ENCODE peak calls at places on chromosomes 3 and 15, in four cellular contexts. One of them, this sample, is unnamed. For H3K4me1 and H3K9me3, the result is how much of the 10 kb centered on the place peaks cover.

GRCh38 chr3:10870296-10870695 is 54.3 kb downstream of the SLC6A11 start:
- DNase-seq in transverse colon: no peak
- DNase-seq in endothelial cell of umbilical vein: no peak
- DNase-seq in HCT116: no peak
- DNase-seq in this sample: no peak

GRCh38 chr3:10806001-10806400 is 10.0 kb upstream of the SLC6A11 start:
- DNase-seq in transverse colon: no peak
- DNase-seq in endothelial cell of umbilical vein: no peak
- DNase-seq in HCT116: no peak
- DNase-seq in this sample: no peak

GRCh38 chr15:101494251-101494796 is 4.8 kb upstream of the PCSK6 start:
- DNase-seq in transverse colon: no peak
- DNase-seq in endothelial cell of umbilical vein: no peak
- DNase-seq in HCT116: no peak
- DNase-seq in this sample: no peak

GRCh38 chr3:73351423-73352071 is 273.2 kb downstream of the PDZRN3 start:
- DNase-seq in transverse colon: no peak
- DNase-seq in endothelial cell of umbilical vein: no peak
- DNase-seq in HCT116: no peak
- DNase-seq in this sample: no peak

GRCh38 chr3:195187609-195188529 is 83.1 kb downstream of the XXYLT1 start:
- DNase-seq in transverse colon: no peak
- DNase-seq in endothelial cell of umbilical vein: peak
- DNase-seq in HCT116: no peak
- DNase-seq in this sample: no peak

GRCh38 chr3:126320517-126321293 is 36.5 kb downstream of the KLF15 start:
- DNase-seq in transverse colon: no peak
- DNase-seq in endothelial cell of umbilical vein: no peak
- DNase-seq in HCT116: no peak
- DNase-seq in this sample: peak

GRCh38 chr15:89068325-89068784 is 19.9 kb upstream of the ABHD2 start:
- DNase-seq in transverse colon: no peak
- DNase-seq in endothelial cell of umbilical vein: no peak
- DNase-seq in HCT116: no peak
- DNase-seq in this sample: no peak

GRCh38 chr3:173502983-173503568 is 105.5 kb downstream of the NLGN1 start:
- DNase-seq in transverse colon: no peak
- DNase-seq in endothelial cell of umbilical vein: peak
- DNase-seq in HCT116: no peak
- DNase-seq in this sample: no peak

GRCh38 chr15:41894251-41894790 is 468 bp upstream of the SPTBN5 start:
- DNase-seq in transverse colon: no peak
- DNase-seq in endothelial cell of umbilical vein: no peak
- DNase-seq in HCT116: no peak
- DNase-seq in this sample: peak

GRCh38 chr15:72420580-72420979 is 22.5 kb downstream of the TMEM202 start:
- DNase-seq in transverse colon: no peak
- DNase-seq in endothelial cell of umbilical vein: no peak
- DNase-seq in HCT116: no peak
- DNase-seq in this sample: no peak

GRCh38 chr15:42149493-42150245 is 6.8 kb downstream of the PLA2G4F start:
- DNase-seq in transverse colon: no peak
- DNase-seq in endothelial cell of umbilical vein: no peak
- DNase-seq in HCT116: no peak
- DNase-seq in this sample: peak

GRCh38 chr15:89770041-89770440 is 6.1 kb upstream of the MESP2 start:
- DNase-seq in transverse colon: no peak
- DNase-seq in endothelial cell of umbilical vein: peak
- DNase-seq in HCT116: no peak
- DNase-seq in this sample: no peak

GRCh38 chr3:190345027-190345821 is 23.0 kb upstream of the CLDN1 start:
- DNase-seq in transverse colon: no peak
- DNase-seq in endothelial cell of umbilical vein: peak
- DNase-seq in HCT116: no peak
- DNase-seq in this sample: no peak

GRCh38 chr3:33543600-33543999 is 103.4 kb upstream of the UBP1 start:
- DNase-seq in transverse colon: no peak
- DNase-seq in endothelial cell of umbilical vein: peak
- DNase-seq in HCT116: no peak
- DNase-seq in this sample: no peak

GRCh38 chr3:141644931-141645330 is 93.2 kb upstream of the RNF7 start:
- DNase-seq in transverse colon: peak
- DNase-seq in endothelial cell of umbilical vein: peak
- DNase-seq in HCT116: peak
- DNase-seq in this sample: peak

GRCh38 chr3:58668247-58668646 is 1.7 kb upstream of the FAM3D start:
- DNase-seq in transverse colon: peak
- DNase-seq in endothelial cell of umbilical vein: no peak
- DNase-seq in HCT116: no peak
- DNase-seq in this sample: no peak

GRCh38 chr15:96123630-96124187 is 206.8 kb upstream of the NR2F2 start:
- DNase-seq in transverse colon: no peak
- DNase-seq in endothelial cell of umbilical vein: no peak
- DNase-seq in HCT116: no peak
- DNase-seq in this sample: no peak

GRCh38 chr3:190695994-190696393 is 166.5 kb downstream of the GMNC start:
- DNase-seq in transverse colon: no peak
- DNase-seq in endothelial cell of umbilical vein: no peak
- DNase-seq in HCT116: no peak
- DNase-seq in this sample: no peak

GRCh38 chr15:43441316-43441715 is 51.6 kb downstream of the TP53BP1 start:
- DNase-seq in transverse colon: no peak
- DNase-seq in endothelial cell of umbilical vein: no peak
- DNase-seq in HCT116: no peak
- DNase-seq in this sample: no peak

GRCh38 chr15:32803631-32804030 is 85.8 kb downstream of the GREM1 start:
- DNase-seq in transverse colon: no peak
- DNase-seq in endothelial cell of umbilical vein: no peak
- DNase-seq in HCT116: no peak
- DNase-seq in this sample: no peak

GRCh38 chr15:76177491-76178040 is 117.8 kb downstream of the TMEM266 start:
- DNase-seq in transverse colon: no peak
- DNase-seq in endothelial cell of umbilical vein: no peak
- DNase-seq in HCT116: no peak
- DNase-seq in this sample: peak

GRCh38 chr3:29004885-29005599 is 275.8 kb upstream of the RBMS3 start:
- DNase-seq in transverse colon: no peak
- DNase-seq in endothelial cell of umbilical vein: no peak
- DNase-seq in HCT116: no peak
- DNase-seq in this sample: no peak

GRCh38 chr3:39178553-39178952 is 13.8 kb downstream of the XIRP1 start:
- DNase-seq in transverse colon: no peak
- DNase-seq in endothelial cell of umbilical vein: peak
- DNase-seq in HCT116: no peak
- DNase-seq in this sample: peak

GRCh38 chr15:76483752-76484151 is 147.2 kb downstream of the ISL2 start:
- DNase-seq in transverse colon: no peak
- DNase-seq in endothelial cell of umbilical vein: no peak
- DNase-seq in HCT116: no peak
- DNase-seq in this sample: no peak

GRCh38 chr3:65112751-65113300 is 425.0 kb upstream of the ADAMTS9 start:
- DNase-seq in transverse colon: no peak
- DNase-seq in endothelial cell of umbilical vein: no peak
- DNase-seq in HCT116: no peak
- DNase-seq in this sample: no peak

GRCh38 chr3:73813291-73813977 is 188.7 kb upstream of the PDZRN3 start:
- DNase-seq in transverse colon: no peak
- DNase-seq in endothelial cell of umbilical vein: peak
- DNase-seq in HCT116: no peak
- DNase-seq in this sample: no peak

GRCh38 chr3:63970596-63971468 is 52.5 kb downstream of the PSMD6 start:
- DNase-seq in transverse colon: no peak
- DNase-seq in endothelial cell of umbilical vein: no peak
- DNase-seq in HCT116: no peak
- DNase-seq in this sample: no peak

GRCh38 chr3:41933154-41933676 is 28.7 kb downstream of the ULK4 start:
- DNase-seq in transverse colon: no peak
- DNase-seq in endothelial cell of umbilical vein: peak
- DNase-seq in HCT116: no peak
- DNase-seq in this sample: no peak

GRCh38 chr3:111892070-111892469 is 33.0 kb downstream of the PHLDB2 start:
- DNase-seq in transverse colon: no peak
- DNase-seq in endothelial cell of umbilical vein: no peak
- DNase-seq in HCT116: no peak
- DNase-seq in this sample: no peak

GRCh38 chr15:85793641-85794597 is 806 bp downstream of the KLHL25 start:
- DNase-seq in transverse colon: peak
- DNase-seq in endothelial cell of umbilical vein: peak
- DNase-seq in HCT116: no peak
- DNase-seq in this sample: no peak

GRCh38 chr15:27743638-27744037 is 355.5 kb downstream of the OCA2 start:
- DNase-seq in transverse colon: no peak
- DNase-seq in endothelial cell of umbilical vein: no peak
- DNase-seq in HCT116: no peak
- DNase-seq in this sample: no peak

GRCh38 chr3:37903734-37904133 is 42.1 kb downstream of the CTDSPL start:
- DNase-seq in transverse colon: no peak
- DNase-seq in endothelial cell of umbilical vein: no peak
- DNase-seq in HCT116: no peak
- DNase-seq in this sample: no peak

GRCh38 chr3:37904614-37905047 is 43.0 kb downstream of the CTDSPL start:
- DNase-seq in transverse colon: no peak
- DNase-seq in endothelial cell of umbilical vein: no peak
- DNase-seq in HCT116: no peak
- DNase-seq in this sample: no peak

GRCh38 chr3:37906734-37907282 is 45.1 kb downstream of the CTDSPL start:
- DNase-seq in transverse colon: no peak
- DNase-seq in endothelial cell of umbilical vein: peak
- DNase-seq in HCT116: no peak
- DNase-seq in this sample: no peak

GRCh38 chr3:37905987-37906674 is 44.5 kb downstream of the CTDSPL start:
- DNase-seq in transverse colon: no peak
- DNase-seq in endothelial cell of umbilical vein: peak
- DNase-seq in HCT116: no peak
- DNase-seq in this sample: no peak

DNA sequence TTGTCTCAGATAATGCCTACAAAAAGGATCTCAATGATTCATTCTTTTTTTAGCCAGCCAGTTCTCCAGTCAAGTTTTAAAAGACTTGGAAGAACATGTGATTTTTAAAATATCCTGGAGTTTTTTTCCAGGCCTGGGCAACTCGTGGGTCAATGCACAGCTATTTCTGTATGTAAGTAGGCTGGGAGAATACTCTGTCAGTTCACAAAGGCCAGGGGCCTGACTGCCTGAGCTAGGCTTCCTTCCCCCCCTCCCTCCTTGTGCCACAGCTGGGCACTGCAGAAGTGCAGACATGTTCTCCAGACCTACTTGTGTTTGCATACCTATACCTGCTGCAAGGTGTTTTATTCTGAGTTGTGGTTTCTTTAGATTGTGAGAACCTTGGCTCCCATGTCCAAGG is 43.7 kb downstream of the CTDSPL start:
- DNase-seq in transverse colon: no peak
- DNase-seq in endothelial cell of umbilical vein: no peak
- DNase-seq in HCT116: no peak
- DNase-seq in this sample: no peak
- H3K4me1 ChIP-seq in transverse colon: under half
- H3K4me1 ChIP-seq in endothelial cell of umbilical vein: under half
- H3K4me1 ChIP-seq in HCT116: under half
- H3K4me1 ChIP-seq in this sample: under half

DNA sequence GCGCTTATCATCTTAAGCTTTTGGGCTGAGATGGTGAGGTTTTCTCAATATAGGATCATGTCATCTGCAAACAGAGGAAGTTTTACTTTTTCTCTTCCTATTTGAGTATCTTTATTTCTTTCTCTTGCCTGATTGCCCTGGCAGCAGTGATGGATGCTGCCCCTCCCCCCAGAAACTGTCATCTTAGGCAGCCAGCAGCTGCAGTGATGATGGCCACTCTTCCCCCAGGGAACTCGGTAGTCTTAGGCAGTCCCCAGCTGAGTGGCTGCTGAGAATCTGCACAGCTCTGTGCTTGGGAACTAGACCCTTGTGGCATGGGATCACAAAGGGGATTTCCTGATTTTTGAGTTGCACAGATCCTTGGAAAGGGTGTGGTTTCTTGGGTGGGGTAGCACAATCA is 791.1 kb upstream of the ALCAM start:
- DNase-seq in transverse colon: no peak
- DNase-seq in endothelial cell of umbilical vein: no peak
- DNase-seq in HCT116: no peak
- DNase-seq in this sample: no peak
- H3K9me3 ChIP-seq in transverse colon: under half
- H3K9me3 ChIP-seq in endothelial cell of umbilical vein: under half
- H3K9me3 ChIP-seq in HCT116: under half
- H3K9me3 ChIP-seq in this sample: under half

DNA sequence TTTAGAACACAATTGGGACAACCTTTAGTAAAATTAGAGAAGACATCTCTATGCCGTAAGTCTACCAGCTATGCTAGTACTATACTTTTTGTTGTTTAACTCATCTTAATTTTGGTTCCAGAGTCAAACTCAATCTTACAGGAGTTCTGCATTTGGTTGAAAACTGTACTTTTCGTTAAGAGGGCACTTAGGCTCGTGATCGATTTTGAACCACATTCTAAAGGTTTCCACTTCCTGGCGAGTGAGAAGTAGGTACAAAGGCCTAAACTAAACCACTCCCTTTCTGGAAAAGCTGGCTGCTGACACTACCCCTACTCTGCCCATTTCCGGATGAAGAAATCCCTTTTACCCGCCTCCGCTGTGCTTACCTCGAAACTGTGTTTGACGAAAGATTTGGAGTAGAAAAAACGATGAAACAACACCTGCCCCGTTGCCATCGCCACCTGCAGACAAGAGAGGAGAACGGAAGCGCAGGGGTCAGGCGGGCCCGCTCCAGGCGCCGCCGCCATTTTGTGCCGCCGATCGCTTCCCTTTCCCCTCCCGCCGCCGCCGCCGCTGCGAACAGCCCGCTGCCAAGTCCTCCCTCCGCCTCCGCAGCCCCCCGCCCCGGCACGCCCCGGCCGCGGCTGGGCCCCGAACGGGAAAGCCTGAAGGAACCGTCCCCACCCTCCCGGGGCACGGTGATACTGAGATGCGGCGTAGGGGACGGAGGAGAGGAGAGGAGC is 748 bp downstream of the CCNL1 start:
- DNase-seq in transverse colon: peak
- DNase-seq in endothelial cell of umbilical vein: peak
- DNase-seq in HCT116: no peak
- DNase-seq in this sample: peak
- TF ChIP-seq POLR2AphosphoS5 in transverse colon: peak
- TF ChIP-seq POLR2AphosphoS5 in endothelial cell of umbilical vein: peak
- TF ChIP-seq POLR2AphosphoS5 in HCT116: no peak
- TF ChIP-seq POLR2AphosphoS5 in this sample: no peak

GRCh38 chr15:66702770-66703539 is 919 bp downstream of the SMAD6 start:
- DNase-seq in transverse colon: peak
- DNase-seq in endothelial cell of umbilical vein: no peak
- DNase-seq in HCT116: no peak
- DNase-seq in this sample: no peak

GRCh38 chr15:66700802-66701421 is 1.1 kb upstream of the SMAD6 start:
- DNase-seq in transverse colon: peak
- DNase-seq in endothelial cell of umbilical vein: peak
- DNase-seq in HCT116: peak
- DNase-seq in this sample: peak

GRCh38 chr15:66703540-66703941 is 1.5 kb downstream of the SMAD6 start:
- DNase-seq in transverse colon: peak
- DNase-seq in endothelial cell of umbilical vein: no peak
- DNase-seq in HCT116: no peak
- DNase-seq in this sample: no peak

GRCh38 chr15:66701422-66702034 is 508 bp upstream of the SMAD6 start:
- DNase-seq in transverse colon: peak
- DNase-seq in endothelial cell of umbilical vein: no peak
- DNase-seq in HCT116: peak
- DNase-seq in this sample: no peak

GRCh38 chr15:66702035-66702769 is at the start of gene SMAD6:
- DNase-seq in transverse colon: peak
- DNase-seq in endothelial cell of umbilical vein: peak
- DNase-seq in HCT116: peak
- DNase-seq in this sample: peak
- H3K4me1 ChIP-seq in transverse colon: under half
- H3K4me1 ChIP-seq in endothelial cell of umbilical vein: under half
- H3K4me1 ChIP-seq in HCT116: half or more
- H3K4me1 ChIP-seq in this sample: half or more

This sample was measured in suprapubic skin.